ENCODE peak calls at places on chromosomes 16 and 17, in six cellular contexts. L is effector CD4-positive, alpha-beta T cell; J is NCI-H2081; M is upper lobe of left lung; F is choroid plexus epithelial cell; B is hypothalamus. O is an unnamed sample.

GRCh38 chr17:40069751-40070643 is 7.2 kb downstream of the THRA start:
- DNase-seq in L (peak; percentile 21), J (peak; percentile 76), M (peak; percentile 79), F (peak; percentile 69), B (no peak), O (peak; percentile 37)

GRCh38 chr17:17137731-17138585 is 68.2 kb downstream of the PLD6 start:
- DNase-seq in L (no peak), J (no peak), M (no peak), F (no peak), B (no peak), O (no peak)

GRCh38 chr17:9050801-9051401 is 29.6 kb downstream of the NTN1 start:
- DNase-seq in L (no peak), J (no peak), M (peak; percentile 28), F (peak; percentile 0), B (no peak), O (peak; percentile 17)

GRCh38 chr16:85270365-85270764 is 158.1 kb upstream of the CIBAR2 start:
- DNase-seq in L (no peak), J (peak; percentile 14), M (no peak), F (no peak), B (no peak), O (no peak)

GRCh38 chr17:76556759-76557367 is 17.0 kb downstream of the PRCD start:
- DNase-seq in L (peak; percentile 28), J (no peak), M (peak; percentile 55), F (peak; percentile 71), B (no peak), O (peak; percentile 76)

GRCh38 chr17:55521193-55521592 is 9.9 kb upstream of the SMIM36 start:
- DNase-seq in L (no peak), J (no peak), M (no peak), F (no peak), B (no peak), O (no peak)

GRCh38 chr16:4606354-4606753 is 8.3 kb downstream of the UBALD1 start:
- DNase-seq in L (no peak), J (peak; percentile 35), M (no peak), F (no peak), B (no peak), O (no peak)

GRCh38 chr17:42720996-42721583 is 23.8 kb downstream of the EZH1 start:
- DNase-seq in L (peak; percentile 38), J (peak; percentile 76), M (no peak), F (peak; percentile 85), B (no peak), O (peak; percentile 86)

GRCh38 chr17:66620528-66620927 is 214.4 kb upstream of the CACNG5 start:
- DNase-seq in L (no peak), J (no peak), M (no peak), F (no peak), B (no peak), O (no peak)

O was measured in SK-MEL-5.